ENCODE peak calls at places on chromosomes 11 and 22, in six cellular contexts. U, M, C, F, Z and H are unnamed samples. For H3K9me3 and H3K27me3, the result is how much of the 10 kb centered on the place peaks cover.

GRCh38 chr11:1705121-1706052 is 8.4 kb downstream of the KRTAP5-6 start:
- DNase-seq in Z (no peak), F (no peak), U (no peak), M (no peak), C (no peak), H (no peak)

GRCh38 chr11:87097582-87097981 is 59.8 kb downstream of the TMEM135 start:
- DNase-seq in U (peak), F (no peak), M (no peak), C (peak), Z (no peak), H (peak)

GRCh38 chr11:116366451-116366850 is 406.3 kb downstream of the BUD13 start:
- DNase-seq in C (no peak), Z (no peak), U (no peak), M (no peak), F (no peak), H (no peak)

GRCh38 chr11:93411705-93412104 is 81.2 kb downstream of the DEUP1 start:
- DNase-seq in C (no peak), M (no peak), Z (no peak), F (no peak), U (no peak), H (no peak)

GRCh38 chr11:73982595-73982989 is at the start of gene UCP2:
- DNase-seq in U (peak), F (peak), Z (peak), C (peak), M (peak), H (peak)

GRCh38 chr11:57387284-57388030 is 3.0 kb downstream of the PRG2 start:
- DNase-seq in Z (no peak), M (no peak), C (no peak), U (peak), F (no peak), H (peak)

GRCh38 chr22:19941365-19942070 is at the start of the genes COMT and TXNRD2:
- DNase-seq in M (peak), C (peak), F (peak), Z (no peak), U (peak), H (peak)

GRCh38 chr11:96319901-96320656 is 22.9 kb downstream of the MAML2 start:
- DNase-seq in M (no peak), C (no peak), U (no peak), F (no peak), Z (no peak), H (no peak)

GRCh38 chr22:21043856-21044535 is 1.8 kb upstream of the LRRC74B start:
- DNase-seq in F (no peak), Z (no peak), U (no peak), C (no peak), M (no peak), H (no peak)

GRCh38 chr11:102446606-102447005 is 6.0 kb downstream of the TMEM123 start:
- DNase-seq in U (no peak), M (no peak), C (no peak), F (no peak), Z (no peak), H (peak)

GRCh38 chr22:50074056-50074455 is 11.2 kb downstream of the MLC1 start:
- DNase-seq in M (no peak), F (no peak), U (no peak), Z (no peak), C (no peak), H (no peak)

GRCh38 chr11:7548659-7549283 is 35.0 kb downstream of the PPFIBP2 start:
- DNase-seq in C (peak), U (no peak), Z (no peak), M (no peak), F (no peak), H (no peak)

GRCh38 chr11:10456519-10456918 is 1.5 kb downstream of the AMPD3 start:
- DNase-seq in M (no peak), F (no peak), Z (peak), U (no peak), C (no peak), H (peak)

GRCh38 chr11:14312736-14313438 is 46.1 kb downstream of the RRAS2 start:
- DNase-seq in Z (no peak), M (no peak), U (no peak), C (no peak), F (no peak), H (peak)

GRCh38 chr11:114610984-114611944 is 15.7 kb upstream of the NXPE4 start:
- DNase-seq in C (no peak), M (no peak), Z (peak), F (no peak), U (no peak), H (no peak)

GRCh38 chr11:134737563-134738510 is 325.8 kb upstream of the B3GAT1 start:
- DNase-seq in U (no peak), C (no peak), M (no peak), F (no peak), Z (no peak), H (no peak)

GRCh38 chr11:8219257-8220021 is 44.2 kb downstream of the LMO1 start:
- DNase-seq in M (peak), C (no peak), U (peak), Z (no peak), F (no peak), H (peak)

GRCh38 chr22:41445171-41446056 is 1.2 kb downstream of the TOB2 start:
- DNase-seq in Z (no peak), M (no peak), F (no peak), U (peak), C (peak), H (peak)

GRCh38 chr22:42985541-42985925 is 29.4 kb downstream of the PACSIN2 start:
- DNase-seq in Z (no peak), U (no peak), C (no peak), M (no peak), F (no peak), H (no peak)

GRCh38 chr11:35144811-35145210 is 5.8 kb downstream of the CD44 start:
- DNase-seq in F (no peak), U (no peak), M (no peak), C (no peak), Z (no peak), H (no peak)

GRCh38 chr11:70319694-70320093 is 49.2 kb downstream of the PPFIA1 start:
- DNase-seq in Z (no peak), C (no peak), M (peak), F (no peak), U (no peak), H (no peak)

GRCh38 chr11:47941907-47942558 is 38.3 kb upstream of the PTPRJ start:
- DNase-seq in F (no peak), M (no peak), U (no peak), C (no peak), Z (no peak), H (no peak)

GRCh38 chr11:6538456-6538855 is 41.4 kb downstream of the DNHD1 start:
- DNase-seq in M (no peak), C (no peak), Z (peak), F (no peak), U (no peak), H (no peak)

GRCh38 chr11:76795285-76795935 is 12.3 kb downstream of the TSKU start:
- DNase-seq in Z (no peak), M (no peak), U (no peak), F (no peak), C (no peak), H (no peak)

GRCh38 chr11:12189543-12190235 is 79.3 kb downstream of the MICAL2 start:
- DNase-seq in C (no peak), F (no peak), U (no peak), Z (no peak), M (no peak), H (peak)

GRCh38 chr11:65639623-65640482 is 2.0 kb downstream of the SIPA1 start:
- DNase-seq in F (no peak), C (peak), Z (no peak), M (no peak), U (no peak), H (no peak)

GRCh38 chr22:42754658-42755057 is 34.0 kb upstream of the A4GALT start:
- DNase-seq in C (no peak), F (no peak), Z (no peak), U (no peak), M (peak), H (peak)

GRCh38 chr11:16846305-16846704 is 107.9 kb downstream of the C11orf58 start:
- DNase-seq in Z (no peak), C (no peak), M (no peak), F (no peak), U (no peak), H (no peak)

GRCh38 chr11:74681686-74682651 is 49.3 kb downstream of the CHRDL2 start:
- DNase-seq in U (no peak), C (no peak), M (no peak), Z (no peak), F (peak), H (no peak)

GRCh38 chr11:97895572-97895971 is 1125.2 kb upstream of the CNTN5 start:
- DNase-seq in C (no peak), U (no peak), F (no peak), Z (no peak), M (no peak), H (no peak)

GRCh38 chr11:73394416-73395296 is 18.5 kb downstream of the RELT start:
- DNase-seq in F (no peak), C (no peak), Z (no peak), U (no peak), M (peak), H (no peak)

GRCh38 chr11:26621147-26621546 is 49.1 kb upstream of the MUC15 start:
- DNase-seq in F (no peak), Z (no peak), M (no peak), C (no peak), U (peak), H (peak)

GRCh38 chr11:67276821-67277230 is 10.6 kb downstream of the GRK2 start:
- DNase-seq in M (peak), U (peak), C (peak), F (peak), Z (no peak), H (peak)

GRCh38 chr11:19763315-19763714 is 50.7 kb downstream of the NAV2 start:
- DNase-seq in F (no peak), C (no peak), U (no peak), Z (no peak), M (no peak), H (no peak)

GRCh38 chr11:99117603-99118002 is 96.9 kb downstream of the CNTN5 start:
- DNase-seq in C (no peak), Z (no peak), M (no peak), U (peak), F (no peak), H (no peak)

GRCh38 chr22:23409976-23410375 is 170.1 kb downstream of the IGLL1 start:
- DNase-seq in Z (no peak), M (no peak), C (no peak), F (no peak), U (no peak), H (no peak)

GRCh38 chr11:134017773-134018430 is 51.0 kb upstream of the JAM3 start:
- DNase-seq in Z (no peak), F (no peak), C (no peak), M (no peak), U (no peak), H (no peak)

GRCh38 chr22:23751441-23751996 is 607 bp upstream of the ZNF70 start:
- DNase-seq in C (no peak), Z (no peak), F (no peak), U (peak), M (no peak), H (peak)

GRCh38 chr11:106828976-106829375 is 189.3 kb downstream of the GUCY1A2 start:
- DNase-seq in U (no peak), C (no peak), M (no peak), F (no peak), Z (no peak), H (no peak)

DNA sequence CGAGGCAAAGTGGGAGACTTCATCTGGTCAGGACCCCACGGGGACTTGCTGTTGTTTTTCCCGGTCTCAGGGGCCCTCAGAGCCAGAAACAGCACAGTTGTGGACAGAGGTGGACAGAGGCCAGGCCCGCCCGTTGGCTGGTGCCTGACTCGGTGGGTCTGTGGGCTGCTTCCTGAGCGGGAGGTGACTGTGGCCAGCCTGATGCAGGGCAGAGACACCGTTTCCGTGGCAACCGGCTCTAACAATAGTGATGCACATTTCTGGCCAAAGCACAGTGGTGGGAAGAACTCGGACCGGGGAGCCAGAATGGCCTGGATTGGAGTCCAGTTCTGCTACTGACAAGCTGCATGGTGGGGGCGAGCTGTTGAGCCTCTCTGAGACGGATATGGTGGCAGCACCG is 58.7 kb upstream of the ATXN10 start:
- DNase-seq in C (no peak), M (peak), Z (no peak), U (no peak), F (no peak), H (peak)
- H3K4me3 ChIP-seq in C (no peak), M (no peak), Z (peak), U (no peak), F (peak), H (no peak)

GRCh38 chr22:38937036-38937435 is 20.4 kb upstream of the APOBEC3A start:
- DNase-seq in Z (no peak), F (no peak), M (no peak), U (no peak), C (no peak), H (no peak)
- H3K9me3 ChIP-seq in Z (under half), F (under half), M (under half), U (under half), C (under half), H (under half)

DNA sequence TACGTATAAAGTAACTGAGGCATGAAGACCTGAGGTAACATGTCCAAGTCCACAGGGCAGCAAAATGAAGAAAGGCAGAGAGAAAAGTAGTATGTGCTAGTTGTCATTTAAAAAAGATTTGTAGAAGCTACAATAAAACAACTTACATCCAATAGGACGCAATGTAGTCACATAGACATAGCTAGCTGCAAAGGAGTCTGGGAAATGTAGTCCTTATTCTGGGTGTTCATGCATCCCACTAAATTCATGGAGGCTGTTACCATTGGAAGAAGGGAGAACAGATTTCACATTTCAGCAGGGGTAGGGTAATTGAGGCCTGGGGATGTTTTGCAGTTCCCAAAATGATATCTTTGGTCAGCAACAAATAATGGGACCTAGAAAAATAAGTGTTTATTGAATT is 571.4 kb downstream of the MIAT start:
- DNase-seq in Z (no peak), C (no peak), M (no peak), F (no peak), U (no peak), H (no peak)
- H3K27me3 ChIP-seq in Z (under half), C (under half), M (under half), F (under half), U (under half), H (under half)

GRCh38 chr11:72069200-72069599 is 11.1 kb downstream of the NUMA1 start:
- DNase-seq in Z (no peak), C (no peak), U (no peak), F (no peak), M (no peak), H (no peak)
- H3K4me3 ChIP-seq in Z (no peak), C (no peak), U (no peak), F (no peak), M (no peak), H (peak)

GRCh38 chr22:26483439-26484359 is at the start of the genes HPS4 and SRRD:
- DNase-seq in Z (peak), F (peak), M (peak), U (peak), C (peak), H (peak)

GRCh38 chr22:26484360-26484706 is 656 bp downstream of the SRRD start:
- DNase-seq in Z (no peak), U (no peak), C (no peak), M (no peak), F (no peak), H (no peak)

GRCh38 chr22:26486394-26486793 is 2.7 kb downstream of the SRRD start:
- DNase-seq in C (no peak), M (no peak), U (no peak), Z (no peak), F (no peak), H (no peak)

GRCh38 chr22:26485991-26486390 is 2.3 kb downstream of the SRRD start:
- DNase-seq in Z (no peak), F (no peak), C (no peak), M (no peak), U (no peak), H (no peak)

GRCh38 chr22:26485013-26485412 is 1.3 kb downstream of the SRRD start:
- DNase-seq in Z (no peak), M (no peak), U (no peak), C (no peak), F (no peak), H (no peak)
- H3K9me3 ChIP-seq in Z (under half), M (under half), U (under half), C (under half), F (under half), H (under half)

GRCh38 chr11:119856681-119857485 is 127.9 kb upstream of the NECTIN1 start:
- DNase-seq in M (no peak), Z (no peak), U (no peak), C (no peak), F (no peak), H (no peak)
- H3K27me3 ChIP-seq in M (under half), Z (half or more), U (under half), C (under half), F (under half), H (under half)